ENCODE peak calls at places on chromosomes 5 and 9, in four cellular contexts. One of them, this sample, is unnamed.

GRCh38 chr9:97220894-97221477 is 86.5 kb upstream of the CCDC180 start:
- DNase-seq in cardiac fibroblast: no peak
- DNase-seq in AG04449: no peak
- DNase-seq in CD8-positive, alpha-beta memory T cell: no peak
- DNase-seq in this sample: no peak

GRCh38 chr9:91727316-91727861 is 222.6 kb downstream of the ROR2 start:
- DNase-seq in cardiac fibroblast: peak
- DNase-seq in AG04449: no peak
- DNase-seq in CD8-positive, alpha-beta memory T cell: peak
- DNase-seq in this sample: no peak

GRCh38 chr9:107172979-107173347 is 110.1 kb upstream of the RAD23B start:
- DNase-seq in cardiac fibroblast: no peak
- DNase-seq in AG04449: no peak
- DNase-seq in CD8-positive, alpha-beta memory T cell: no peak
- DNase-seq in this sample: no peak

GRCh38 chr5:172540099-172540870 is 86.0 kb upstream of the SH3PXD2B start:
- DNase-seq in cardiac fibroblast: no peak
- DNase-seq in AG04449: no peak
- DNase-seq in CD8-positive, alpha-beta memory T cell: no peak
- DNase-seq in this sample: no peak

GRCh38 chr5:88060194-88060593 is 208.5 kb downstream of the TMEM161B start:
- DNase-seq in cardiac fibroblast: no peak
- DNase-seq in AG04449: no peak
- DNase-seq in CD8-positive, alpha-beta memory T cell: no peak
- DNase-seq in this sample: no peak

GRCh38 chr5:139389701-139390638 is at the start of gene MZB1:
- DNase-seq in cardiac fibroblast: no peak
- DNase-seq in AG04449: no peak
- DNase-seq in CD8-positive, alpha-beta memory T cell: peak
- DNase-seq in this sample: no peak

GRCh38 chr5:42518595-42519067 is 95.4 kb downstream of the GHR start:
- DNase-seq in cardiac fibroblast: no peak
- DNase-seq in AG04449: no peak
- DNase-seq in CD8-positive, alpha-beta memory T cell: no peak
- DNase-seq in this sample: no peak

GRCh38 chr5:2207966-2208544 is 325.3 kb upstream of the IRX4 start:
- DNase-seq in cardiac fibroblast: no peak
- DNase-seq in AG04449: no peak
- DNase-seq in CD8-positive, alpha-beta memory T cell: no peak
- DNase-seq in this sample: no peak

GRCh38 chr9:19799784-19800183 is 10.9 kb upstream of the SLC24A2 start:
- DNase-seq in cardiac fibroblast: no peak
- DNase-seq in AG04449: no peak
- DNase-seq in CD8-positive, alpha-beta memory T cell: no peak
- DNase-seq in this sample: no peak

GRCh38 chr5:54718647-54719046 is 201.1 kb downstream of the SNX18 start:
- DNase-seq in cardiac fibroblast: peak
- DNase-seq in AG04449: no peak
- DNase-seq in CD8-positive, alpha-beta memory T cell: no peak
- DNase-seq in this sample: no peak

GRCh38 chr5:138565100-138565821 is 9.9 kb downstream of the HSPA9 start:
- DNase-seq in cardiac fibroblast: no peak
- DNase-seq in AG04449: no peak
- DNase-seq in CD8-positive, alpha-beta memory T cell: peak
- DNase-seq in this sample: no peak

GRCh38 chr9:79390077-79390673 is 181.6 kb upstream of the TLE4 start:
- DNase-seq in cardiac fibroblast: no peak
- DNase-seq in AG04449: no peak
- DNase-seq in CD8-positive, alpha-beta memory T cell: no peak
- DNase-seq in this sample: peak

GRCh38 chr5:39526914-39527477 is 102.2 kb upstream of the DAB2 start:
- DNase-seq in cardiac fibroblast: peak
- DNase-seq in AG04449: no peak
- DNase-seq in CD8-positive, alpha-beta memory T cell: no peak
- DNase-seq in this sample: no peak

GRCh38 chr5:171570244-171570819 is 150.9 kb downstream of the FGF18 start:
- DNase-seq in cardiac fibroblast: no peak
- DNase-seq in AG04449: no peak
- DNase-seq in CD8-positive, alpha-beta memory T cell: no peak
- DNase-seq in this sample: no peak

GRCh38 chr9:92609142-92609500 is 60.8 kb downstream of the IPPK start:
- DNase-seq in cardiac fibroblast: peak
- DNase-seq in AG04449: no peak
- DNase-seq in CD8-positive, alpha-beta memory T cell: no peak
- DNase-seq in this sample: no peak

DNA sequence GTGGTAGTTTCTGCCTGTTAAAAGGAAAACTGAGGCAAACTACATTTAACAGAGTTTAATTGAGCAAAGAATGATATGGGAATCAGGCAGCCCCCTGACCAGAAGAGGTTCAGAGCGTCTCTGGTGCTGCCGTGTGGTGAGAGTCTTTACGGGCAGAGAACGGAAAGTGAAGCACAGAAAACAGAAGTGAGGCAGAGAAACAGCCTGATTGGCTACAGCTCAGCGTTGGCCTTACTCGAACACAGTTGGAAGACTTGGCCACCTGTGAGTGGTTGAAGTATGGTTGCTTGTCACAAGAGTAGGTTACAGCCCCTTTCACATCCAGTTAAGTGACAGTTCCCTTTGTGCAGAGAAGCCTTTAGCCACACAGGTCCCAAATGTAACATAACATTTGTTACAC is 16.9 kb upstream of the FBP1 start:
- DNase-seq in cardiac fibroblast: no peak
- DNase-seq in AG04449: no peak
- DNase-seq in CD8-positive, alpha-beta memory T cell: peak
- DNase-seq in this sample: no peak
- H3K4me3 ChIP-seq in cardiac fibroblast: no peak
- H3K4me3 ChIP-seq in AG04449: no peak
- H3K4me3 ChIP-seq in CD8-positive, alpha-beta memory T cell: peak
- H3K4me3 ChIP-seq in this sample: peak

DNA sequence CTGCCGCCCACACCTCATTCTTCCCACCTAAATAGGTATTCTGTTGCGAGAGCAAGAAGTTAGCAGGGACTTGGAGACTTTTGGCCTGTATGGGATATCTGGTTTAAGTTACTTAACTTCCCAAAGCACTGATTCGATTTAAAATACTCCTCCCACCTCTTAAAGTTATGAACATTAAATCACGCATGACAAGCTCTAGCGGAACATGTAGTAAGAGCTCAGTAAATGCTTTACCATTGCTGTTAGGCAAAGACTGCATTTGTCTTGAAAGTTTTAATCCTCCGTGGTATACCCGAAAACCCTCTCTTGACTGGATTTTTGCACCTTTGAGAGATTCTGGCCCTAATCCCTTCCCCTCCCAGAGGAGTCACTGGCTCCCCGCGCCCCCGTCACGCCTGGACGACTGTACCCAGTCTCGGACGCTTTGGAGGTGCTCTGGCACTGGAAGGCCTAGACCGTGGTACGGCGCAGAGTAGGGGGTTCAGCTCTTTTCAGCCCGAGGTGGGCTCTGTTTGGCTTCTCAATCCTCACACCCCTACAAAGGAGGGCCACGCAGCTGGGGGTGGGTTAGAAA is 4.4 kb downstream of the GDNF start:
- DNase-seq in cardiac fibroblast: no peak
- DNase-seq in AG04449: no peak
- DNase-seq in CD8-positive, alpha-beta memory T cell: no peak
- DNase-seq in this sample: no peak
- H3K4me3 ChIP-seq in cardiac fibroblast: peak
- H3K4me3 ChIP-seq in AG04449: no peak
- H3K4me3 ChIP-seq in CD8-positive, alpha-beta memory T cell: no peak
- H3K4me3 ChIP-seq in this sample: peak

GRCh38 chr9:13719410-13719809 is 439.9 kb upstream of the MPDZ start:
- DNase-seq in cardiac fibroblast: no peak
- DNase-seq in AG04449: no peak
- DNase-seq in CD8-positive, alpha-beta memory T cell: no peak
- DNase-seq in this sample: no peak

GRCh38 chr9:13718086-13718485 is 438.6 kb upstream of the MPDZ start:
- DNase-seq in cardiac fibroblast: no peak
- DNase-seq in AG04449: no peak
- DNase-seq in CD8-positive, alpha-beta memory T cell: no peak
- DNase-seq in this sample: no peak

GRCh38 chr9:13718539-13718938 is 439.0 kb upstream of the MPDZ start:
- DNase-seq in cardiac fibroblast: no peak
- DNase-seq in AG04449: no peak
- DNase-seq in CD8-positive, alpha-beta memory T cell: no peak
- DNase-seq in this sample: no peak

GRCh38 chr9:13721481-13722235 is 442.2 kb upstream of the MPDZ start:
- DNase-seq in cardiac fibroblast: peak
- DNase-seq in AG04449: peak
- DNase-seq in CD8-positive, alpha-beta memory T cell: no peak
- DNase-seq in this sample: no peak

DNA sequence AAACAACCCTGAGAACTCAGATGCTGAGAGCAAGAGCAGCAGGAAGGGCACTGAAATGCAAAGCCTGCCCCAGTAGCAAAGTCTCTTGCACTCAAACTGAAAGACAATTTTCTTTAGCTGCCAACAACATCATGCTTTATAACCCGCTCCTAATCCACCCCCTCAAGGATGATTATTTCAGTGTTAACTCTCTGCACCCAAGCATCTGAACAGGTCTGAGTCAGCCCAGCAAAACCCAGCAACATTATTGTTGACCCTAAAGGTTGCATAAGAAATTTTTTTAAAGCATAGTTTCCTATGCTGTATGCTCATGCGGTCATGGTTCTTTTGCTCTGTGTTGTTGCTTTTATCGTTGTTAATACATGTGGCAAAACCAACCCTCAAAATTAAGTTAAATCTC is 440.5 kb upstream of the MPDZ start:
- DNase-seq in cardiac fibroblast: peak
- DNase-seq in AG04449: no peak
- DNase-seq in CD8-positive, alpha-beta memory T cell: no peak
- DNase-seq in this sample: peak
- H3K4me3 ChIP-seq in cardiac fibroblast: no peak
- H3K4me3 ChIP-seq in AG04449: no peak
- H3K4me3 ChIP-seq in CD8-positive, alpha-beta memory T cell: no peak
- H3K4me3 ChIP-seq in this sample: no peak

GRCh38 chr5:134069553-134069952 is 44.9 kb upstream of the TCF7 start:
- DNase-seq in cardiac fibroblast: no peak
- DNase-seq in AG04449: no peak
- DNase-seq in CD8-positive, alpha-beta memory T cell: no peak
- DNase-seq in this sample: no peak

GRCh38 chr5:134070648-134070978 is 43.9 kb upstream of the TCF7 start:
- DNase-seq in cardiac fibroblast: peak
- DNase-seq in AG04449: no peak
- DNase-seq in CD8-positive, alpha-beta memory T cell: no peak
- DNase-seq in this sample: no peak

GRCh38 chr5:134072471-134073220 is 41.8 kb upstream of the TCF7 start:
- DNase-seq in cardiac fibroblast: no peak
- DNase-seq in AG04449: no peak
- DNase-seq in CD8-positive, alpha-beta memory T cell: no peak
- DNase-seq in this sample: no peak

GRCh38 chr5:134071850-134072207 is 42.7 kb upstream of the TCF7 start:
- DNase-seq in cardiac fibroblast: no peak
- DNase-seq in AG04449: no peak
- DNase-seq in CD8-positive, alpha-beta memory T cell: no peak
- DNase-seq in this sample: no peak

DNA sequence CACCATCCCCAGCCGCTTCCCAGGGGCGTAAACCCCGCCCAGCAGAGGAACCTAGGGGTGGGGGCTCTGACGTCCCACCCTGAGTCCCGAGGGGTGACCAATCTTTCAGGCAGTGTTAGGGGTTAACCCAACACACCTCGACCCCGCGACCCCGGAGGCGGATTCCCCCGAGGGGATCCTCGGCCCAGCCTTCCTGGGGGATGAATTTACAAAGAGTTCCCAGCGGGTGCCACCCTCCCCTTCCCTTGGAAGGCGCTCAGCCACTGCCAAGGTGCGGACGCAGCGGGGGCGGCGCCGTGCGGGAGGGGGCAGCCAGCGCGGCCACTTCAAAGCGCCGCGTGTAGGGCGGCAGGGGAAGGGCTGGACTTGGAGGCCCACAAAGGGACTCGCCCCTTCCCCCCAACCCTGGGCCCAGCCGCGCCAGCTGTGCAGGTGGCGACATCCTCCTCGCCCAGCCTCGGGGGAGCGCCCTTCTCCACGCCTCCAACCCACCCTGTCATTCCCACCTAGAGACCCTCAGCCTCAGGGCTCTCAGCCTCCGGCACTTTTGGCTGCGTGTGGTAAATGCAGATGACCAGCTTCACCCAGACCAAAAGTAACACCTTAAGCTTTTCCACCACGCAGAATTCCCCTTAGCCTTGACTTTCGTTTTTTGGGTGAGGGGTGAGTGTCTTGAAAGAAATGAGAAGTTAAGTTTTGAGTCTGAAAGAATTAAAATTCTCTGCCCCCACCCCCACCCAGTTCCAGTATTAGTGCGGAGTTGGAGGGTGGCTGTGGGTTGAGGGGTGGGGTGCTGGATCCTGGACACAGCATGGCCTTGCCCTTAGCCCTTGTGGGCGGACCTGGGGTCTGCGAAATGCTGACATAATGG is 43.3 kb upstream of the TCF7 start:
- DNase-seq in cardiac fibroblast: no peak
- DNase-seq in AG04449: no peak
- DNase-seq in CD8-positive, alpha-beta memory T cell: peak
- DNase-seq in this sample: no peak
- H3K4me3 ChIP-seq in cardiac fibroblast: peak
- H3K4me3 ChIP-seq in AG04449: peak
- H3K4me3 ChIP-seq in CD8-positive, alpha-beta memory T cell: peak
- H3K4me3 ChIP-seq in this sample: peak

GRCh38 chr9:123622696-123623095 is 266.7 kb downstream of the CRB2 start:
- DNase-seq in cardiac fibroblast: no peak
- DNase-seq in AG04449: no peak
- DNase-seq in CD8-positive, alpha-beta memory T cell: no peak
- DNase-seq in this sample: no peak

GRCh38 chr9:123617952-123618678 is 262.1 kb downstream of the CRB2 start:
- DNase-seq in cardiac fibroblast: no peak
- DNase-seq in AG04449: no peak
- DNase-seq in CD8-positive, alpha-beta memory T cell: no peak
- DNase-seq in this sample: no peak

GRCh38 chr9:123616707-123617106 is 260.7 kb downstream of the CRB2 start:
- DNase-seq in cardiac fibroblast: no peak
- DNase-seq in AG04449: no peak
- DNase-seq in CD8-positive, alpha-beta memory T cell: no peak
- DNase-seq in this sample: no peak

GRCh38 chr9:123617286-123617685 is 261.3 kb downstream of the CRB2 start:
- DNase-seq in cardiac fibroblast: no peak
- DNase-seq in AG04449: no peak
- DNase-seq in CD8-positive, alpha-beta memory T cell: no peak
- DNase-seq in this sample: no peak

DNA sequence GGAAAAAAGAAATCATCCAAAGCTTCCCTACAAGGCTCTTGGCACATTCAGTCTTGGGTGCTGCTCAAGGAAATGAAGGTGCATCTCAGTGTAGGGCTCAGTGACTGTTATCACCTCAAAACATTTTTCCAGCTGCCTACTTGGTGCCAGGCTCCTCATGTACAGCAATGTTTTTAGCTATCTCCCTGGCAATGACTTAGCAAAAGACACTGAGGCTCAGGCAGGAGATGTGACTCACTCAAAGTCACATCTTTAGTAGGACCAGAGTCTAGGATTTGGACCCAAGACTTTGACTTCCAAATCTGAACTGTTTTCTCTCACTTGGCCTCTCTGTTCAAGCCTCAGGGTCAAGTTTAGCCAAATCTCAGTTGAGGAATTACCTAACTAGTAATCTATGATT is 264.3 kb downstream of the CRB2 start:
- DNase-seq in cardiac fibroblast: no peak
- DNase-seq in AG04449: no peak
- DNase-seq in CD8-positive, alpha-beta memory T cell: no peak
- DNase-seq in this sample: no peak
- H3K4me3 ChIP-seq in cardiac fibroblast: no peak
- H3K4me3 ChIP-seq in AG04449: no peak
- H3K4me3 ChIP-seq in CD8-positive, alpha-beta memory T cell: no peak
- H3K4me3 ChIP-seq in this sample: no peak